ENCODE peak calls at places on chromosomes 7 and 10, in five cellular contexts. L, T, A, I and E are unnamed samples.

GRCh38 chr7:13639416-13639815 is 350.1 kb downstream of the ETV1 start:
- DNase-seq in A (no peak), I (no peak), L (no peak), T (no peak), E (no peak)

GRCh38 chr7:127832592-127832991 is 180.6 kb downstream of the SND1 start:
- DNase-seq in I (no peak), L (no peak), T (no peak), A (no peak), E (no peak)

GRCh38 chr7:28953628-28954027 is 4.5 kb downstream of the TRIL start:
- DNase-seq in T (no peak), I (no peak), A (no peak), L (no peak), E (no peak)

GRCh38 chr7:127769137-127769536 is 117.1 kb downstream of the SND1 start:
- DNase-seq in I (no peak), L (no peak), T (no peak), A (no peak), E (no peak)

GRCh38 chr7:105319578-105319977 is 69.1 kb downstream of the SRPK2 start:
- DNase-seq in T (no peak), I (no peak), L (no peak), A (no peak), E (no peak)

GRCh38 chr7:105210721-105211205 is 178.0 kb downstream of the SRPK2 start:
- DNase-seq in L (peak; percentile 13), A (peak; percentile 3), I (no peak), T (no peak), E (no peak)

GRCh38 chr10:71782221-71782916 is 9.0 kb upstream of the VSIR start:
- DNase-seq in I (no peak), T (no peak), L (no peak), A (peak; percentile 20), E (no peak)

GRCh38 chr7:116570306-116570705 is 45.5 kb downstream of the CAV1 start:
- DNase-seq in I (no peak), T (no peak), A (no peak), L (no peak), E (no peak)

GRCh38 chr10:30413996-30414576 is 19.9 kb upstream of the MAP3K8 start:
- DNase-seq in A (peak; percentile 94), T (peak; percentile 58), L (peak; percentile 62), I (no peak), E (no peak)

GRCh38 chr7:129870668-129871067 is 82.1 kb downstream of the UBE2H start:
- DNase-seq in T (no peak), L (no peak), A (no peak), I (no peak), E (no peak)

GRCh38 chr7:34123316-34123715 is 218.0 kb downstream of the BMPER start:
- DNase-seq in L (no peak), A (no peak), I (no peak), T (no peak), E (no peak)